ENCODE peak calls at places on chromosomes 11 and 22, in four cellular contexts. N is HCT116, V is kidney, I is Karpas-422. W is an unnamed sample.

GRCh38 chr11:65165847-65166317 is 4.2 kb upstream of the SPDYC start:
- DNase-seq in N (no peak), V (peak), I (no peak), W (no peak)

GRCh38 chr11:27700351-27701261 is at the start of gene BDNF:
- DNase-seq in N (no peak), V (peak), I (peak), W (no peak)

GRCh38 chr11:74311352-74311926 is at the start of gene P4HA3:
- DNase-seq in N (peak), V (peak), I (no peak), W (no peak)

GRCh38 chr11:120929090-120929489 is 94.8 kb upstream of the TBCEL start:
- DNase-seq in N (no peak), V (no peak), I (no peak), W (peak)

GRCh38 chr11:6681949-6682348 is 1.2 kb downstream of the MRPL17 start:
- DNase-seq in N (no peak), V (no peak), I (no peak), W (no peak)

GRCh38 chr11:33899383-33900037 is 7.6 kb upstream of the LMO2 start:
- DNase-seq in N (peak), V (peak), I (no peak), W (peak)

GRCh38 chr11:45384016-45384415 is 97.9 kb upstream of the SYT13 start:
- DNase-seq in N (no peak), V (no peak), I (no peak), W (no peak)

GRCh38 chr11:95266751-95267374 is 35.9 kb upstream of the SESN3 start:
- DNase-seq in N (no peak), V (no peak), I (no peak), W (no peak)

GRCh38 chr11:111941963-111942362 is 4.8 kb downstream of the DIXDC1 start:
- DNase-seq in N (no peak), V (no peak), I (no peak), W (no peak)

GRCh38 chr22:34914871-34915270 is 151.1 kb upstream of the ISX start:
- DNase-seq in N (no peak), V (no peak), I (no peak), W (no peak)

GRCh38 chr22:48897638-48897954 is 930.1 kb downstream of the BRD1 start:
- DNase-seq in N (no peak), V (no peak), I (no peak), W (no peak)

GRCh38 chr11:11977206-11977938 is 31.1 kb downstream of the DKK3 start:
- DNase-seq in N (peak), V (peak), I (no peak), W (peak)

GRCh38 chr22:30922151-30922611 is 46.4 kb downstream of the MORC2 start:
- DNase-seq in N (no peak), V (peak), I (peak), W (peak)

GRCh38 chr22:32728291-32728690 is 73.2 kb upstream of the TIMP3 start:
- DNase-seq in N (no peak), V (no peak), I (no peak), W (no peak)

GRCh38 chr11:17596310-17596669 is 49.2 kb downstream of the OTOG start:
- DNase-seq in N (no peak), V (peak), I (no peak), W (no peak)

GRCh38 chr11:24587655-24588054 is 90.8 kb downstream of the LUZP2 start:
- DNase-seq in N (no peak), V (no peak), I (no peak), W (no peak)

GRCh38 chr11:75031771-75032549 is 43.2 kb downstream of the NEU3 start:
- DNase-seq in N (peak), V (peak), I (peak), W (peak)

GRCh38 chr11:130442728-130443127 is 5.7 kb upstream of the ADAMTS15 start:
- DNase-seq in N (no peak), V (no peak), I (no peak), W (no peak)

GRCh38 chr11:134215836-134216235 is 7.9 kb downstream of the NCAPD3 start:
- DNase-seq in N (no peak), V (no peak), I (no peak), W (no peak)

GRCh38 chr11:104525416-104525815 is 361.5 kb upstream of the PDGFD start:
- DNase-seq in N (no peak), V (no peak), I (no peak), W (no peak)

GRCh38 chr11:104529213-104529612 is 365.3 kb upstream of the PDGFD start:
- DNase-seq in N (no peak), V (no peak), I (no peak), W (no peak)

GRCh38 chr11:104524276-104524675 is 360.3 kb upstream of the PDGFD start:
- DNase-seq in N (no peak), V (no peak), I (no peak), W (no peak)

GRCh38 chr11:104523611-104524010 is 359.7 kb upstream of the PDGFD start:
- DNase-seq in N (no peak), V (no peak), I (no peak), W (no peak)

GRCh38 chr11:104526006-104526405 is 362.1 kb upstream of the PDGFD start:
- DNase-seq in N (no peak), V (no peak), I (no peak), W (no peak)
- H3K4me3 ChIP-seq in N (no peak), V (no peak), I (no peak), W (no peak)

DNA sequence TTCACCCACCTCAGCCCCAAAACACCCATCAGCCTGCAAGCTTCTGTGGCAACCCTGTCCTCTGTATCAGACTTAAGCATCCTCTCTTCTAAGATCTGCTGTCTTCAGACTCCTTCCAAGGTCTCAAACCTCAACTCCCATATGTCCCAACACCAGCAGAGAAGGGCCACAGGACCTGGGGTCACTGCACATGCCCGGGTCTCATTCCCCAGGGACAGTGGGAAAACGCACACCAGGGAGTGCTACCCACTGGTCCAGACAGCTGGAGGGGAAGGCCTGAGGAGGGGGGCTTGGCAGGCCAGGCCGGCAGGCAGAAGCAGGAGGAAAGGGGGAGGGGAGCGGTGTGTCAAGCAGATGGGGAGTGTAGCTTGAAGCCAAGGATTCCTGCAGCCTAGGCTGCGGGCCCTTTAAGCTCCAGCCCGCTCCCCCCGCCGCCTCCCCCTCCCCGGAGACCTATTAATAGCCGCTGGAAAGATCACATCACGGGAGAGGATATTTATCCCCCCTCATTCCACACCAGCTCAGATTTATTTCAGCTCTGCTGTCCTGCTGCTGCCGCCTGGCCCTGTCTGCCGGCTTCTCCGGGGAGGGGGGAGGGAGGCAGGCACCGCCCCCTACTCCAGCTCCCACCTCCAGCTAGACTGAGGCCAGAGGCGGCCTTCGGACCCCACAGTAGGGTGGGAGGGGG is 16.7 kb downstream of the BCL9L start:
- DNase-seq in N (no peak), V (peak), I (no peak), W (peak)
- H3K4me3 ChIP-seq in N (peak), V (peak), I (no peak), W (peak)

GRCh38 chr22:45499746-45500145 is 2.9 kb upstream of the FBLN1 start:
- DNase-seq in N (no peak), V (peak), I (no peak), W (no peak)

GRCh38 chr22:45504703-45505341 is 2.1 kb downstream of the FBLN1 start:
- DNase-seq in N (no peak), V (peak), I (no peak), W (no peak)

GRCh38 chr22:45503816-45504702 is 1.4 kb downstream of the FBLN1 start:
- DNase-seq in N (no peak), V (peak), I (no peak), W (no peak)

GRCh38 chr22:45503071-45503815 is 560 bp downstream of the FBLN1 start:
- DNase-seq in N (no peak), V (peak), I (no peak), W (no peak)

GRCh38 chr22:45502215-45503070 is at the start of gene FBLN1:
- DNase-seq in N (no peak), V (peak), I (no peak), W (no peak)
- H3K4me3 ChIP-seq in N (peak), V (peak), I (no peak), W (peak)

GRCh38 chr22:38842512-38843200 is 1.2 kb downstream of the NPTXR start:
- DNase-seq in N (no peak), V (no peak), I (no peak), W (no peak)

GRCh38 chr22:38843716-38844660 is at the start of gene NPTXR:
- DNase-seq in N (no peak), V (no peak), I (no peak), W (no peak)

GRCh38 chr22:38844661-38845367 is 986 bp upstream of the NPTXR start:
- DNase-seq in N (no peak), V (no peak), I (no peak), W (no peak)

GRCh38 chr22:38841635-38842034 is 2.2 kb downstream of the NPTXR start:
- DNase-seq in N (no peak), V (no peak), I (no peak), W (no peak)

GRCh38 chr22:38843201-38843715 is 570 bp downstream of the NPTXR start:
- DNase-seq in N (no peak), V (no peak), I (no peak), W (no peak)
- H3K4me3 ChIP-seq in N (peak), V (no peak), I (no peak), W (no peak)